ENCODE peak calls at places on chromosomes 7 and 10, in ten cellular contexts. M is activated T-cell treated with anti-CD3 and anti-CD28 coated beads for 1 hour; Q is left ventricle myocardium superior; J is HTR-8/SVneo; G is stimulated activated CD8-positive, alpha-beta memory T cell treated with anti-CD3 and anti-CD28 coated beads, Interleukin-15, amount 100 ng/mL, for 24 hours; E is bronchial epithelial cell; K is effector CD4-positive, alpha-beta T cell; R is coronary artery; X is Caki2; A is NCI-H2171 treated with DMSO at 0.1 percent for 48 hours. P is an unnamed sample.

GRCh38 chr7:80722596-80723141 is 84.2 kb downstream of the CD36 start:
- DNase-seq in M (no peak), Q (peak), J (peak), G (no peak), E (peak), K (no peak), R (peak), X (peak), A (no peak), P (no peak)

GRCh38 chr7:40716052-40716451 is 581.2 kb downstream of the SUGCT start:
- DNase-seq in M (no peak), Q (no peak), J (peak), G (no peak), E (no peak), K (no peak), R (no peak), X (peak), A (no peak), P (no peak)

GRCh38 chr7:20541615-20542349 is 73.7 kb upstream of the ABCB5 start:
- DNase-seq in M (no peak), Q (no peak), J (no peak), G (no peak), E (peak), K (no peak), R (no peak), X (no peak), A (peak), P (no peak)

GRCh38 chr7:37342665-37343471 is 105.8 kb downstream of the ELMO1 start:
- DNase-seq in M (peak), Q (peak), J (no peak), G (no peak), E (no peak), K (peak), R (no peak), X (no peak), A (no peak), P (no peak)

GRCh38 chr7:36723951-36724664 is at the start of gene AOAH:
- DNase-seq in M (peak), Q (peak), J (no peak), G (peak), E (no peak), K (peak), R (no peak), X (no peak), A (no peak), P (no peak)

GRCh38 chr10:132981746-132982145 is 39.4 kb upstream of the CFAP46 start:
- DNase-seq in M (no peak), Q (peak), J (no peak), G (no peak), E (no peak), K (no peak), R (no peak), X (no peak), A (no peak), P (no peak)

GRCh38 chr10:132603851-132604533 is 66.4 kb downstream of the INPP5A start:
- DNase-seq in M (no peak), Q (no peak), J (no peak), G (no peak), E (no peak), K (no peak), R (no peak), X (no peak), A (no peak), P (no peak)

GRCh38 chr10:115082521-115082920 is 10.6 kb upstream of the ATRNL1 start:
- DNase-seq in M (no peak), Q (no peak), J (no peak), G (no peak), E (peak), K (no peak), R (no peak), X (no peak), A (no peak), P (no peak)

GRCh38 chr7:4683884-4684565 is 1.9 kb downstream of the FOXK1 start:
- DNase-seq in M (no peak), Q (peak), J (peak), G (no peak), E (peak), K (peak), R (no peak), X (peak), A (no peak), P (no peak)

GRCh38 chr10:43292745-43293676 is 26.1 kb upstream of the RASGEF1A start:
- DNase-seq in M (peak), Q (peak), J (peak), G (no peak), E (peak), K (peak), R (no peak), X (peak), A (peak), P (no peak)

GRCh38 chr10:43282881-43283280 is 16.0 kb upstream of the RASGEF1A start:
- DNase-seq in M (no peak), Q (no peak), J (no peak), G (no peak), E (peak), K (no peak), R (no peak), X (peak), A (no peak), P (no peak)

GRCh38 chr7:137360087-137360679 is 16.6 kb upstream of the PTN start:
- DNase-seq in M (no peak), Q (no peak), J (no peak), G (no peak), E (no peak), K (no peak), R (no peak), X (peak), A (peak), P (no peak)

GRCh38 chr7:102318482-102318971 is 31.9 kb downstream of the SH2B2 start:
- DNase-seq in M (no peak), Q (no peak), J (no peak), G (no peak), E (peak), K (no peak), R (no peak), X (no peak), A (peak), P (no peak)

GRCh38 chr10:97234403-97234802 is 48.6 kb upstream of the SLIT1 start:
- DNase-seq in M (no peak), Q (no peak), J (peak), G (no peak), E (peak), K (no peak), R (no peak), X (no peak), A (peak), P (no peak)

GRCh38 chr10:77578583-77579227 is 58.9 kb downstream of the KCNMA1 start:
- DNase-seq in M (no peak), Q (no peak), J (no peak), G (no peak), E (peak), K (no peak), R (no peak), X (peak), A (no peak), P (no peak)

GRCh38 chr10:97059006-97059871 is 126.5 kb downstream of the SLIT1 start:
- DNase-seq in M (no peak), Q (no peak), J (no peak), G (no peak), E (no peak), K (no peak), R (no peak), X (no peak), A (no peak), P (no peak)

GRCh38 chr10:86545097-86545496 is 23.5 kb upstream of the WAPL start:
- DNase-seq in M (no peak), Q (no peak), J (no peak), G (no peak), E (no peak), K (no peak), R (no peak), X (no peak), A (peak), P (no peak)

GRCh38 chr10:97633921-97634320 is 621 bp upstream of the MORN4 start:
- DNase-seq in M (no peak), Q (no peak), J (no peak), G (no peak), E (no peak), K (no peak), R (no peak), X (no peak), A (peak), P (no peak)

GRCh38 chr7:5704534-5704922 is 76.9 kb downstream of the RNF216 start:
- DNase-seq in M (peak), Q (peak), J (peak), G (no peak), E (peak), K (peak), R (no peak), X (peak), A (peak), P (no peak)

GRCh38 chr7:111914287-111914686 is 291.9 kb downstream of the DOCK4 start:
- DNase-seq in M (no peak), Q (no peak), J (no peak), G (no peak), E (no peak), K (no peak), R (no peak), X (no peak), A (no peak), P (no peak)

GRCh38 chr7:84021292-84021898 is 173.2 kb downstream of the SEMA3A start:
- DNase-seq in M (no peak), Q (no peak), J (no peak), G (no peak), E (no peak), K (no peak), R (no peak), X (no peak), A (peak), P (no peak)

GRCh38 chr7:151128144-151128543 is 39.4 kb downstream of the GBX1 start:
- DNase-seq in M (no peak), Q (peak), J (no peak), G (no peak), E (no peak), K (no peak), R (no peak), X (no peak), A (no peak), P (no peak)

GRCh38 chr10:3720228-3721019 is 64.6 kb downstream of the KLF6 start:
- DNase-seq in M (no peak), Q (peak), J (no peak), G (no peak), E (peak), K (no peak), R (peak), X (no peak), A (no peak), P (no peak)

GRCh38 chr10:78505657-78506056 is 472.0 kb downstream of the RPS24 start:
- DNase-seq in M (no peak), Q (no peak), J (no peak), G (no peak), E (no peak), K (no peak), R (no peak), X (no peak), A (no peak), P (no peak)

GRCh38 chr10:50362547-50363125 is 111.3 kb upstream of the ASAH2 start:
- DNase-seq in M (no peak), Q (no peak), J (no peak), G (no peak), E (peak), K (no peak), R (no peak), X (no peak), A (no peak), P (no peak)

GRCh38 chr7:112182749-112183148 is 23.4 kb downstream of the DOCK4 start:
- DNase-seq in M (no peak), Q (peak), J (no peak), G (no peak), E (no peak), K (no peak), R (no peak), X (no peak), A (no peak), P (no peak)

GRCh38 chr7:81882086-81882485 is 112.2 kb upstream of the HGF start:
- DNase-seq in M (no peak), Q (no peak), J (no peak), G (no peak), E (no peak), K (no peak), R (no peak), X (no peak), A (no peak), P (no peak)

GRCh38 chr7:67387851-67388250 is 391.2 kb downstream of the TYW1 start:
- DNase-seq in M (no peak), Q (no peak), J (no peak), G (no peak), E (no peak), K (no peak), R (no peak), X (no peak), A (no peak), P (no peak)

GRCh38 chr10:119374236-119374635 is 166.9 kb downstream of the GRK5 start:
- DNase-seq in M (no peak), Q (no peak), J (no peak), G (no peak), E (no peak), K (no peak), R (no peak), X (no peak), A (no peak), P (no peak)

GRCh38 chr10:121597504-121598241 is 571 bp downstream of the FGFR2 start:
- DNase-seq in M (no peak), Q (peak), J (no peak), G (no peak), E (no peak), K (no peak), R (no peak), X (peak), A (peak), P (peak)

GRCh38 chr10:47164126-47164799 is 135.7 kb upstream of the GDF10 start:
- DNase-seq in M (no peak), Q (no peak), J (peak), G (no peak), E (peak), K (no peak), R (no peak), X (no peak), A (no peak), P (no peak)

GRCh38 chr10:78541528-78542470 is 508.1 kb downstream of the RPS24 start:
- DNase-seq in M (no peak), Q (no peak), J (no peak), G (no peak), E (no peak), K (no peak), R (peak), X (no peak), A (no peak), P (peak)

GRCh38 chr10:11867497-11867896 is 44.3 kb downstream of the PROSER2 start:
- DNase-seq in M (no peak), Q (no peak), J (no peak), G (no peak), E (no peak), K (no peak), R (no peak), X (no peak), A (no peak), P (no peak)

GRCh38 chr7:107966701-107967100 is 36.3 kb downstream of the LAMB1 start:
- DNase-seq in M (no peak), Q (peak), J (peak), G (no peak), E (peak), K (no peak), R (no peak), X (peak), A (peak), P (no peak)

GRCh38 chr10:3398825-3399646 is 226.5 kb upstream of the PITRM1 start:
- DNase-seq in M (no peak), Q (peak), J (no peak), G (no peak), E (no peak), K (no peak), R (no peak), X (peak), A (no peak), P (peak)

GRCh38 chr10:47192273-47192672 is 107.7 kb upstream of the GDF10 start:
- DNase-seq in M (no peak), Q (no peak), J (no peak), G (no peak), E (no peak), K (no peak), R (no peak), X (no peak), A (no peak), P (no peak)

GRCh38 chr10:1063232-1063862 is 7.2 kb downstream of the WDR37 start:
- DNase-seq in M (no peak), Q (no peak), J (no peak), G (no peak), E (no peak), K (peak), R (no peak), X (no peak), A (no peak), P (no peak)

GRCh38 chr10:96456296-96456840 is 57.4 kb downstream of the TLL2 start:
- DNase-seq in M (no peak), Q (no peak), J (no peak), G (no peak), E (no peak), K (no peak), R (no peak), X (no peak), A (no peak), P (no peak)

GRCh38 chr10:44674536-44674935 is 236.6 kb upstream of the TMEM72 start:
- DNase-seq in M (no peak), Q (no peak), J (no peak), G (no peak), E (no peak), K (no peak), R (no peak), X (no peak), A (no peak), P (no peak)

GRCh38 chr10:110522365-110522988 is 24.8 kb downstream of the DUSP5 start:
- DNase-seq in M (no peak), Q (no peak), J (no peak), G (no peak), E (peak), K (no peak), R (peak), X (no peak), A (no peak), P (no peak)